ENCODE peak calls at places on chromosomes 1 and 21, in nine cellular contexts. One of them, this sample, is unnamed.

GRCh38 chr1:157951219-157951618 is 42.2 kb upstream of the KIRREL1 start:
- DNase-seq in left ventricle myocardium inferior: no peak
- DNase-seq in cardiac fibroblast: no peak
- DNase-seq in activated CD4-positive, alpha-beta T cell treated with anti-CD3 and anti-CD28 coated beads, Interleukin-2, amount 10 ng/mL, durations not matched to agents 7 days and 5 days: no peak
- DNase-seq in non-pigmented ciliary epithelial cell: no peak
- DNase-seq in H54: no peak
- DNase-seq in fibroblast of mammary gland: no peak
- DNase-seq in EL: no peak
- DNase-seq in HCT116: no peak
- DNase-seq in this sample: no peak

GRCh38 chr1:6811587-6811986 is 26.3 kb downstream of the CAMTA1 start:
- DNase-seq in left ventricle myocardium inferior: no peak
- DNase-seq in cardiac fibroblast: no peak
- DNase-seq in activated CD4-positive, alpha-beta T cell treated with anti-CD3 and anti-CD28 coated beads, Interleukin-2, amount 10 ng/mL, durations not matched to agents 7 days and 5 days: no peak
- DNase-seq in non-pigmented ciliary epithelial cell: no peak
- DNase-seq in H54: no peak
- DNase-seq in fibroblast of mammary gland: no peak
- DNase-seq in EL: no peak
- DNase-seq in HCT116: no peak
- DNase-seq in this sample: peak; percentile 45

GRCh38 chr1:58883037-58883887 is 99.4 kb upstream of the JUN start:
- DNase-seq in left ventricle myocardium inferior: peak; percentile 61
- DNase-seq in cardiac fibroblast: peak; percentile 99
- DNase-seq in activated CD4-positive, alpha-beta T cell treated with anti-CD3 and anti-CD28 coated beads, Interleukin-2, amount 10 ng/mL, durations not matched to agents 7 days and 5 days: no peak
- DNase-seq in non-pigmented ciliary epithelial cell: peak; percentile 95
- DNase-seq in H54: peak; percentile 58
- DNase-seq in fibroblast of mammary gland: peak; percentile 99
- DNase-seq in EL: peak; percentile 95
- DNase-seq in HCT116: peak; percentile 85
- DNase-seq in this sample: peak; percentile 100

GRCh38 chr21:29549614-29550013 is 250.9 kb downstream of the BACH1 start:
- DNase-seq in left ventricle myocardium inferior: no peak
- DNase-seq in cardiac fibroblast: no peak
- DNase-seq in activated CD4-positive, alpha-beta T cell treated with anti-CD3 and anti-CD28 coated beads, Interleukin-2, amount 10 ng/mL, durations not matched to agents 7 days and 5 days: no peak
- DNase-seq in non-pigmented ciliary epithelial cell: no peak
- DNase-seq in H54: no peak
- DNase-seq in fibroblast of mammary gland: no peak
- DNase-seq in EL: no peak
- DNase-seq in HCT116: no peak
- DNase-seq in this sample: no peak

GRCh38 chr1:236259043-236259442 is 22.7 kb downstream of the ERO1B start:
- DNase-seq in left ventricle myocardium inferior: no peak
- DNase-seq in cardiac fibroblast: no peak
- DNase-seq in activated CD4-positive, alpha-beta T cell treated with anti-CD3 and anti-CD28 coated beads, Interleukin-2, amount 10 ng/mL, durations not matched to agents 7 days and 5 days: no peak
- DNase-seq in non-pigmented ciliary epithelial cell: no peak
- DNase-seq in H54: no peak
- DNase-seq in fibroblast of mammary gland: no peak
- DNase-seq in EL: no peak
- DNase-seq in HCT116: no peak
- DNase-seq in this sample: no peak

GRCh38 chr1:21764615-21765423 is 18.1 kb downstream of the USP48 start:
- DNase-seq in left ventricle myocardium inferior: peak; percentile 46
- DNase-seq in cardiac fibroblast: peak; percentile 97
- DNase-seq in activated CD4-positive, alpha-beta T cell treated with anti-CD3 and anti-CD28 coated beads, Interleukin-2, amount 10 ng/mL, durations not matched to agents 7 days and 5 days: no peak
- DNase-seq in non-pigmented ciliary epithelial cell: no peak
- DNase-seq in H54: peak; percentile 53
- DNase-seq in fibroblast of mammary gland: peak; percentile 94
- DNase-seq in EL: peak; percentile 97
- DNase-seq in HCT116: no peak
- DNase-seq in this sample: peak; percentile 97

GRCh38 chr21:37257967-37258877 is 8.9 kb downstream of the VPS26C start:
- DNase-seq in left ventricle myocardium inferior: peak; percentile 58
- DNase-seq in cardiac fibroblast: peak; percentile 68
- DNase-seq in activated CD4-positive, alpha-beta T cell treated with anti-CD3 and anti-CD28 coated beads, Interleukin-2, amount 10 ng/mL, durations not matched to agents 7 days and 5 days: peak; percentile 89
- DNase-seq in non-pigmented ciliary epithelial cell: no peak
- DNase-seq in H54: peak; percentile 75
- DNase-seq in fibroblast of mammary gland: peak; percentile 58
- DNase-seq in EL: peak; percentile 74
- DNase-seq in HCT116: no peak
- DNase-seq in this sample: peak; percentile 60

GRCh38 chr1:152870831-152871730 is 7.0 kb upstream of the SMCP start:
- DNase-seq in left ventricle myocardium inferior: no peak
- DNase-seq in cardiac fibroblast: peak; percentile 6
- DNase-seq in activated CD4-positive, alpha-beta T cell treated with anti-CD3 and anti-CD28 coated beads, Interleukin-2, amount 10 ng/mL, durations not matched to agents 7 days and 5 days: peak; percentile 15
- DNase-seq in non-pigmented ciliary epithelial cell: no peak
- DNase-seq in H54: peak; percentile 14
- DNase-seq in fibroblast of mammary gland: peak; percentile 42
- DNase-seq in EL: peak; percentile 50
- DNase-seq in HCT116: peak; percentile 52
- DNase-seq in this sample: peak; percentile 10

GRCh38 chr21:29231781-29232548 is 66.8 kb upstream of the BACH1 start:
- DNase-seq in left ventricle myocardium inferior: no peak
- DNase-seq in cardiac fibroblast: no peak
- DNase-seq in activated CD4-positive, alpha-beta T cell treated with anti-CD3 and anti-CD28 coated beads, Interleukin-2, amount 10 ng/mL, durations not matched to agents 7 days and 5 days: no peak
- DNase-seq in non-pigmented ciliary epithelial cell: no peak
- DNase-seq in H54: no peak
- DNase-seq in fibroblast of mammary gland: no peak
- DNase-seq in EL: no peak
- DNase-seq in HCT116: no peak
- DNase-seq in this sample: no peak

GRCh38 chr1:71861022-71861421 is 421.3 kb downstream of the NEGR1 start:
- DNase-seq in left ventricle myocardium inferior: no peak
- DNase-seq in cardiac fibroblast: peak; percentile 72
- DNase-seq in activated CD4-positive, alpha-beta T cell treated with anti-CD3 and anti-CD28 coated beads, Interleukin-2, amount 10 ng/mL, durations not matched to agents 7 days and 5 days: no peak
- DNase-seq in non-pigmented ciliary epithelial cell: no peak
- DNase-seq in H54: no peak
- DNase-seq in fibroblast of mammary gland: peak; percentile 83
- DNase-seq in EL: peak; percentile 70
- DNase-seq in HCT116: no peak
- DNase-seq in this sample: peak; percentile 21

GRCh38 chr1:58699011-58699762 is 675 bp downstream of the MYSM1 start:
- DNase-seq in left ventricle myocardium inferior: no peak
- DNase-seq in cardiac fibroblast: peak; percentile 39
- DNase-seq in activated CD4-positive, alpha-beta T cell treated with anti-CD3 and anti-CD28 coated beads, Interleukin-2, amount 10 ng/mL, durations not matched to agents 7 days and 5 days: no peak
- DNase-seq in non-pigmented ciliary epithelial cell: no peak
- DNase-seq in H54: no peak
- DNase-seq in fibroblast of mammary gland: peak; percentile 21
- DNase-seq in EL: no peak
- DNase-seq in HCT116: no peak
- DNase-seq in this sample: peak; percentile 20

GRCh38 chr1:183310753-183311465 is 107.3 kb downstream of the NMNAT2 start:
- DNase-seq in left ventricle myocardium inferior: no peak
- DNase-seq in cardiac fibroblast: peak; percentile 42
- DNase-seq in activated CD4-positive, alpha-beta T cell treated with anti-CD3 and anti-CD28 coated beads, Interleukin-2, amount 10 ng/mL, durations not matched to agents 7 days and 5 days: no peak
- DNase-seq in non-pigmented ciliary epithelial cell: no peak
- DNase-seq in H54: no peak
- DNase-seq in fibroblast of mammary gland: no peak
- DNase-seq in EL: no peak
- DNase-seq in HCT116: no peak
- DNase-seq in this sample: no peak

GRCh38 chr21:15121097-15121654 is 56.4 kb upstream of the NRIP1 start:
- DNase-seq in left ventricle myocardium inferior: no peak
- DNase-seq in cardiac fibroblast: no peak
- DNase-seq in activated CD4-positive, alpha-beta T cell treated with anti-CD3 and anti-CD28 coated beads, Interleukin-2, amount 10 ng/mL, durations not matched to agents 7 days and 5 days: no peak
- DNase-seq in non-pigmented ciliary epithelial cell: no peak
- DNase-seq in H54: no peak
- DNase-seq in fibroblast of mammary gland: no peak
- DNase-seq in EL: no peak
- DNase-seq in HCT116: no peak
- DNase-seq in this sample: no peak

GRCh38 chr1:230211436-230212145 is 144.6 kb downstream of the GALNT2 start:
- DNase-seq in left ventricle myocardium inferior: no peak
- DNase-seq in cardiac fibroblast: no peak
- DNase-seq in activated CD4-positive, alpha-beta T cell treated with anti-CD3 and anti-CD28 coated beads, Interleukin-2, amount 10 ng/mL, durations not matched to agents 7 days and 5 days: no peak
- DNase-seq in non-pigmented ciliary epithelial cell: no peak
- DNase-seq in H54: no peak
- DNase-seq in fibroblast of mammary gland: no peak
- DNase-seq in EL: no peak
- DNase-seq in HCT116: no peak
- DNase-seq in this sample: no peak

GRCh38 chr1:171286032-171286705 is 27.8 kb upstream of the FMO4 start:
- DNase-seq in left ventricle myocardium inferior: no peak
- DNase-seq in cardiac fibroblast: peak; percentile 6
- DNase-seq in activated CD4-positive, alpha-beta T cell treated with anti-CD3 and anti-CD28 coated beads, Interleukin-2, amount 10 ng/mL, durations not matched to agents 7 days and 5 days: no peak
- DNase-seq in non-pigmented ciliary epithelial cell: no peak
- DNase-seq in H54: peak; percentile 3
- DNase-seq in fibroblast of mammary gland: peak; percentile 44
- DNase-seq in EL: peak; percentile 6
- DNase-seq in HCT116: no peak
- DNase-seq in this sample: peak; percentile 13

GRCh38 chr1:104932949-104933679 is 1183.4 kb downstream of the AMY1C start:
- DNase-seq in left ventricle myocardium inferior: no peak
- DNase-seq in cardiac fibroblast: no peak
- DNase-seq in activated CD4-positive, alpha-beta T cell treated with anti-CD3 and anti-CD28 coated beads, Interleukin-2, amount 10 ng/mL, durations not matched to agents 7 days and 5 days: no peak
- DNase-seq in non-pigmented ciliary epithelial cell: no peak
- DNase-seq in H54: peak; percentile 6
- DNase-seq in fibroblast of mammary gland: no peak
- DNase-seq in EL: no peak
- DNase-seq in HCT116: no peak
- DNase-seq in this sample: no peak

GRCh38 chr1:5949074-5949760 is 43.0 kb downstream of the NPHP4 start:
- DNase-seq in left ventricle myocardium inferior: no peak
- DNase-seq in cardiac fibroblast: no peak
- DNase-seq in activated CD4-positive, alpha-beta T cell treated with anti-CD3 and anti-CD28 coated beads, Interleukin-2, amount 10 ng/mL, durations not matched to agents 7 days and 5 days: no peak
- DNase-seq in non-pigmented ciliary epithelial cell: no peak
- DNase-seq in H54: no peak
- DNase-seq in fibroblast of mammary gland: no peak
- DNase-seq in EL: no peak
- DNase-seq in HCT116: no peak
- DNase-seq in this sample: no peak

GRCh38 chr21:41507521-41508414 is at the start of gene TMPRSS2:
- DNase-seq in left ventricle myocardium inferior: no peak
- DNase-seq in cardiac fibroblast: no peak
- DNase-seq in activated CD4-positive, alpha-beta T cell treated with anti-CD3 and anti-CD28 coated beads, Interleukin-2, amount 10 ng/mL, durations not matched to agents 7 days and 5 days: no peak
- DNase-seq in non-pigmented ciliary epithelial cell: no peak
- DNase-seq in H54: no peak
- DNase-seq in fibroblast of mammary gland: no peak
- DNase-seq in EL: no peak
- DNase-seq in HCT116: no peak
- DNase-seq in this sample: no peak

GRCh38 chr1:154219511-154219910 is 1.2 kb upstream of the UBAP2L start:
- DNase-seq in left ventricle myocardium inferior: no peak
- DNase-seq in cardiac fibroblast: peak; percentile 25
- DNase-seq in activated CD4-positive, alpha-beta T cell treated with anti-CD3 and anti-CD28 coated beads, Interleukin-2, amount 10 ng/mL, durations not matched to agents 7 days and 5 days: no peak
- DNase-seq in non-pigmented ciliary epithelial cell: no peak
- DNase-seq in H54: no peak
- DNase-seq in fibroblast of mammary gland: peak; percentile 41
- DNase-seq in EL: no peak
- DNase-seq in HCT116: no peak
- DNase-seq in this sample: no peak

GRCh38 chr1:54547601-54548388 is at the start of gene ACOT11:
- DNase-seq in left ventricle myocardium inferior: peak; percentile 88
- DNase-seq in cardiac fibroblast: peak; percentile 25
- DNase-seq in activated CD4-positive, alpha-beta T cell treated with anti-CD3 and anti-CD28 coated beads, Interleukin-2, amount 10 ng/mL, durations not matched to agents 7 days and 5 days: no peak
- DNase-seq in non-pigmented ciliary epithelial cell: no peak
- DNase-seq in H54: no peak
- DNase-seq in fibroblast of mammary gland: peak; percentile 56
- DNase-seq in EL: no peak
- DNase-seq in HCT116: no peak
- DNase-seq in this sample: peak; percentile 80

GRCh38 chr1:72412286-72412685 is 129.9 kb upstream of the NEGR1 start:
- DNase-seq in left ventricle myocardium inferior: no peak
- DNase-seq in cardiac fibroblast: peak; percentile 73
- DNase-seq in activated CD4-positive, alpha-beta T cell treated with anti-CD3 and anti-CD28 coated beads, Interleukin-2, amount 10 ng/mL, durations not matched to agents 7 days and 5 days: no peak
- DNase-seq in non-pigmented ciliary epithelial cell: no peak
- DNase-seq in H54: peak; percentile 14
- DNase-seq in fibroblast of mammary gland: peak; percentile 63
- DNase-seq in EL: peak; percentile 47
- DNase-seq in HCT116: no peak
- DNase-seq in this sample: no peak

GRCh38 chr1:3261969-3262579 is 192.4 kb upstream of the ARHGEF16 start:
- DNase-seq in left ventricle myocardium inferior: no peak
- DNase-seq in cardiac fibroblast: no peak
- DNase-seq in activated CD4-positive, alpha-beta T cell treated with anti-CD3 and anti-CD28 coated beads, Interleukin-2, amount 10 ng/mL, durations not matched to agents 7 days and 5 days: no peak
- DNase-seq in non-pigmented ciliary epithelial cell: no peak
- DNase-seq in H54: peak; percentile 70
- DNase-seq in fibroblast of mammary gland: no peak
- DNase-seq in EL: no peak
- DNase-seq in HCT116: no peak
- DNase-seq in this sample: no peak

GRCh38 chr21:18840239-18840638 is 436.7 kb upstream of the TMPRSS15 start:
- DNase-seq in left ventricle myocardium inferior: no peak
- DNase-seq in cardiac fibroblast: peak; percentile 16
- DNase-seq in activated CD4-positive, alpha-beta T cell treated with anti-CD3 and anti-CD28 coated beads, Interleukin-2, amount 10 ng/mL, durations not matched to agents 7 days and 5 days: no peak
- DNase-seq in non-pigmented ciliary epithelial cell: no peak
- DNase-seq in H54: no peak
- DNase-seq in fibroblast of mammary gland: no peak
- DNase-seq in EL: no peak
- DNase-seq in HCT116: peak; percentile 0
- DNase-seq in this sample: peak; percentile 6

GRCh38 chr1:15504436-15504835 is 19.6 kb downstream of the CASP9 start:
- DNase-seq in left ventricle myocardium inferior: no peak
- DNase-seq in cardiac fibroblast: no peak
- DNase-seq in activated CD4-positive, alpha-beta T cell treated with anti-CD3 and anti-CD28 coated beads, Interleukin-2, amount 10 ng/mL, durations not matched to agents 7 days and 5 days: no peak
- DNase-seq in non-pigmented ciliary epithelial cell: no peak
- DNase-seq in H54: no peak
- DNase-seq in fibroblast of mammary gland: no peak
- DNase-seq in EL: no peak
- DNase-seq in HCT116: no peak
- DNase-seq in this sample: no peak

GRCh38 chr21:45306453-45306831 is 18.7 kb upstream of the POFUT2 start:
- DNase-seq in left ventricle myocardium inferior: no peak
- DNase-seq in cardiac fibroblast: no peak
- DNase-seq in activated CD4-positive, alpha-beta T cell treated with anti-CD3 and anti-CD28 coated beads, Interleukin-2, amount 10 ng/mL, durations not matched to agents 7 days and 5 days: no peak
- DNase-seq in non-pigmented ciliary epithelial cell: no peak
- DNase-seq in H54: no peak
- DNase-seq in fibroblast of mammary gland: no peak
- DNase-seq in EL: no peak
- DNase-seq in HCT116: no peak
- DNase-seq in this sample: no peak

GRCh38 chr21:16211339-16212303 is 481.8 kb downstream of the USP25 start:
- DNase-seq in left ventricle myocardium inferior: no peak
- DNase-seq in cardiac fibroblast: peak; percentile 30
- DNase-seq in activated CD4-positive, alpha-beta T cell treated with anti-CD3 and anti-CD28 coated beads, Interleukin-2, amount 10 ng/mL, durations not matched to agents 7 days and 5 days: no peak
- DNase-seq in non-pigmented ciliary epithelial cell: no peak
- DNase-seq in H54: no peak
- DNase-seq in fibroblast of mammary gland: peak; percentile 41
- DNase-seq in EL: peak; percentile 37
- DNase-seq in HCT116: no peak
- DNase-seq in this sample: peak; percentile 21

GRCh38 chr1:200365897-200366426 is 43.9 kb downstream of the ZNF281 start:
- DNase-seq in left ventricle myocardium inferior: no peak
- DNase-seq in cardiac fibroblast: no peak
- DNase-seq in activated CD4-positive, alpha-beta T cell treated with anti-CD3 and anti-CD28 coated beads, Interleukin-2, amount 10 ng/mL, durations not matched to agents 7 days and 5 days: no peak
- DNase-seq in non-pigmented ciliary epithelial cell: no peak
- DNase-seq in H54: no peak
- DNase-seq in fibroblast of mammary gland: no peak
- DNase-seq in EL: no peak
- DNase-seq in HCT116: no peak
- DNase-seq in this sample: no peak

GRCh38 chr1:39387452-39387851 is 104.0 kb upstream of the BMP8A start:
- DNase-seq in left ventricle myocardium inferior: no peak
- DNase-seq in cardiac fibroblast: peak; percentile 88
- DNase-seq in activated CD4-positive, alpha-beta T cell treated with anti-CD3 and anti-CD28 coated beads, Interleukin-2, amount 10 ng/mL, durations not matched to agents 7 days and 5 days: no peak
- DNase-seq in non-pigmented ciliary epithelial cell: peak; percentile 65
- DNase-seq in H54: peak; percentile 80
- DNase-seq in fibroblast of mammary gland: peak; percentile 86
- DNase-seq in EL: peak; percentile 96
- DNase-seq in HCT116: peak; percentile 83
- DNase-seq in this sample: peak; percentile 84

GRCh38 chr1:33111965-33112364 is 31.0 kb downstream of the AZIN2 start:
- DNase-seq in left ventricle myocardium inferior: no peak
- DNase-seq in cardiac fibroblast: peak; percentile 55
- DNase-seq in activated CD4-positive, alpha-beta T cell treated with anti-CD3 and anti-CD28 coated beads, Interleukin-2, amount 10 ng/mL, durations not matched to agents 7 days and 5 days: no peak
- DNase-seq in non-pigmented ciliary epithelial cell: no peak
- DNase-seq in H54: no peak
- DNase-seq in fibroblast of mammary gland: peak; percentile 52
- DNase-seq in EL: no peak
- DNase-seq in HCT116: no peak
- DNase-seq in this sample: peak; percentile 60

GRCh38 chr1:21335750-21336168 is 45.5 kb upstream of the ECE1 start:
- DNase-seq in left ventricle myocardium inferior: no peak
- DNase-seq in cardiac fibroblast: no peak
- DNase-seq in activated CD4-positive, alpha-beta T cell treated with anti-CD3 and anti-CD28 coated beads, Interleukin-2, amount 10 ng/mL, durations not matched to agents 7 days and 5 days: no peak
- DNase-seq in non-pigmented ciliary epithelial cell: no peak
- DNase-seq in H54: no peak
- DNase-seq in fibroblast of mammary gland: no peak
- DNase-seq in EL: no peak
- DNase-seq in HCT116: no peak
- DNase-seq in this sample: no peak

GRCh38 chr21:44618504-44618903 is 6.6 kb downstream of the KRTAP10-8 start:
- DNase-seq in left ventricle myocardium inferior: peak; percentile 49
- DNase-seq in cardiac fibroblast: peak; percentile 30
- DNase-seq in activated CD4-positive, alpha-beta T cell treated with anti-CD3 and anti-CD28 coated beads, Interleukin-2, amount 10 ng/mL, durations not matched to agents 7 days and 5 days: no peak
- DNase-seq in non-pigmented ciliary epithelial cell: no peak
- DNase-seq in H54: no peak
- DNase-seq in fibroblast of mammary gland: no peak
- DNase-seq in EL: peak; percentile 7
- DNase-seq in HCT116: peak; percentile 2
- DNase-seq in this sample: peak; percentile 20